ENCODE peak calls at places on chromosomes 16 and 17, in six cellular contexts. S, K, Y, W, F and H are unnamed samples.

GRCh38 chr17:4162775-4163498 is 19.9 kb downstream of the CYB5D2 start:
- DNase-seq in W (no peak), S (no peak), Y (peak; percentile 24), K (no peak), F (no peak), H (no peak)

GRCh38 chr17:69342896-69343644 is 16.1 kb upstream of the ABCA5 start:
- DNase-seq in F (no peak), Y (no peak), K (no peak), W (no peak), S (no peak), H (peak; percentile 44)

GRCh38 chr17:42121066-42121769 is at the start of gene KAT2A:
- DNase-seq in F (peak; percentile 97), W (peak; percentile 76), K (peak; percentile 87), S (peak; percentile 78), Y (peak; percentile 75), H (peak; percentile 87)

GRCh38 chr16:27728691-27729090 is 178.7 kb downstream of the KATNIP start:
- DNase-seq in F (no peak), S (no peak), Y (no peak), K (no peak), W (no peak), H (no peak)

GRCh38 chr17:83149761-83150251 is 70.4 kb downstream of the METRNL start:
- DNase-seq in F (no peak), Y (no peak), W (no peak), K (no peak), S (no peak), H (no peak)

GRCh38 chr17:10233157-10233556 is 34.8 kb upstream of the GAS7 start:
- DNase-seq in Y (no peak), S (no peak), K (no peak), F (no peak), W (no peak), H (no peak)

GRCh38 chr17:3907483-3908216 is 8.6 kb downstream of the P2RX1 start:
- DNase-seq in K (no peak), F (no peak), Y (no peak), W (no peak), S (no peak), H (peak; percentile 41)

GRCh38 chr17:62119373-62119772 is 54.3 kb upstream of the MED13 start:
- DNase-seq in S (no peak), F (peak; percentile 63), W (no peak), K (no peak), Y (no peak), H (no peak)

GRCh38 chr17:71260366-71260765 is 860.5 kb upstream of the SOX9 start:
- DNase-seq in S (no peak), Y (peak; percentile 18), K (no peak), W (no peak), F (no peak), H (no peak)

GRCh38 chr16:2149630-2150417 is 1.4 kb downstream of the RAB26 start:
- DNase-seq in Y (no peak), F (no peak), K (no peak), W (no peak), S (no peak), H (peak; percentile 41)

GRCh38 chr17:73956595-73957465 is 246.6 kb upstream of the RPL38 start:
- DNase-seq in F (peak; percentile 89), Y (peak; percentile 28), W (no peak), S (peak; percentile 53), K (peak; percentile 74), H (peak; percentile 69)

GRCh38 chr17:44273607-44274006 is 5.7 kb upstream of the SLC4A1 start:
- DNase-seq in S (no peak), K (no peak), Y (no peak), F (no peak), W (no peak), H (no peak)

GRCh38 chr17:41647940-41648410 is 23.6 kb upstream of the KRT17 start:
- DNase-seq in F (peak; percentile 90), Y (peak; percentile 65), W (peak; percentile 88), S (peak; percentile 89), K (peak; percentile 96), H (peak; percentile 91)

GRCh38 chr17:19327039-19327776 is 35.3 kb downstream of the B9D1 start:
- DNase-seq in K (no peak), Y (peak; percentile 58), S (no peak), F (no peak), W (no peak), H (no peak)

GRCh38 chr16:12837756-12838155 is 34.1 kb upstream of the CPPED1 start:
- DNase-seq in F (no peak), W (no peak), Y (no peak), S (no peak), K (no peak), H (no peak)

GRCh38 chr16:3879887-3880564 is 487 bp downstream of the CREBBP start:
- DNase-seq in S (peak; percentile 73), W (peak; percentile 71), K (peak; percentile 68), Y (peak; percentile 58), F (peak; percentile 91), H (peak; percentile 81)

GRCh38 chr16:11079657-11080187 is 135.4 kb downstream of the CLEC16A start:
- DNase-seq in Y (peak; percentile 93), K (no peak), S (no peak), F (peak; percentile 77), W (no peak), H (no peak)

GRCh38 chr16:14301150-14302030 is 230.3 kb downstream of the MRTFB start:
- DNase-seq in Y (no peak), W (peak; percentile 42), F (peak; percentile 58), K (peak; percentile 36), S (no peak), H (peak; percentile 73)

GRCh38 chr16:3022208-3022696 is 1.5 kb downstream of the HCFC1R1 start:
- DNase-seq in F (no peak), W (peak; percentile 95), K (peak; percentile 88), Y (peak; percentile 93), S (peak; percentile 87), H (peak; percentile 91)

GRCh38 chr17:49687878-49688491 is 10.1 kb upstream of the SPOP start:
- DNase-seq in S (peak; percentile 23), Y (peak; percentile 26), W (no peak), K (no peak), F (no peak), H (no peak)

GRCh38 chr16:2019500-2019899 is at the start of gene NPW:
- DNase-seq in Y (no peak), F (peak; percentile 68), W (no peak), K (no peak), S (no peak), H (no peak)

GRCh38 chr16:58225965-58226602 is 28.2 kb upstream of the CSNK2A2 start:
- DNase-seq in F (no peak), K (no peak), W (no peak), S (no peak), Y (no peak), H (no peak)

GRCh38 chr16:11844499-11844898 is 6.8 kb downstream of the RSL1D1 start:
- DNase-seq in F (no peak), S (no peak), K (no peak), Y (no peak), W (no peak), H (no peak)

GRCh38 chr16:77732241-77732946 is 10.1 kb downstream of the NUDT7 start:
- DNase-seq in K (no peak), F (no peak), Y (peak; percentile 84), S (no peak), W (no peak), H (no peak)

GRCh38 chr16:57045694-57046381 is 46.5 kb upstream of the CPNE2 start:
- DNase-seq in S (peak; percentile 54), Y (peak; percentile 74), F (peak; percentile 64), K (peak; percentile 63), W (peak; percentile 63), H (peak; percentile 63)

GRCh38 chr16:87724490-87725291 is 41.1 kb downstream of the KLHDC4 start:
- DNase-seq in S (peak; percentile 47), W (no peak), Y (no peak), K (no peak), F (no peak), H (no peak)

GRCh38 chr16:83109736-83110135 is 483.0 kb downstream of the CDH13 start:
- DNase-seq in F (no peak), K (no peak), W (no peak), S (no peak), Y (no peak), H (no peak)

GRCh38 chr17:63491413-63491812 is 14.6 kb downstream of the ACE start:
- DNase-seq in K (no peak), Y (no peak), W (no peak), F (no peak), S (no peak), H (no peak)

GRCh38 chr17:29115906-29116651 is 64.1 kb downstream of the MYO18A start:
- DNase-seq in K (no peak), Y (peak; percentile 43), S (peak; percentile 35), F (peak; percentile 85), W (no peak), H (peak; percentile 37)

GRCh38 chr16:24986512-24987303 is 28.5 kb downstream of the ARHGAP17 start:
- DNase-seq in K (no peak), S (no peak), F (no peak), Y (peak; percentile 94), W (peak; percentile 36), H (peak; percentile 24)
- H3K4me3 ChIP-seq in K (no peak overlapping the region), S (no peak overlapping the region), F (no peak overlapping the region), Y (peak overlapping the region; percentile 23), W (no peak overlapping the region), H (no peak overlapping the region)

GRCh38 chr16:31128711-31129567 is 6.6 kb downstream of the PRSS8 start:
- DNase-seq in S (no peak), W (no peak), K (peak; percentile 82), F (no peak), Y (no peak), H (peak; percentile 87)

GRCh38 chr16:31129568-31130335 is 5.8 kb downstream of the PRSS8 start:
- DNase-seq in S (no peak), W (peak; percentile 57), F (no peak), K (no peak), Y (no peak), H (peak; percentile 49)

GRCh38 chr16:31131416-31131815 is 4.1 kb downstream of the PRSS8 start:
- DNase-seq in K (no peak), F (no peak), Y (no peak), W (no peak), S (no peak), H (no peak)

GRCh38 chr16:31130899-31131298 is 4.6 kb downstream of the PRSS8 start:
- DNase-seq in W (no peak), Y (no peak), S (no peak), K (peak; percentile 96), F (no peak), H (peak; percentile 98)

DNA sequence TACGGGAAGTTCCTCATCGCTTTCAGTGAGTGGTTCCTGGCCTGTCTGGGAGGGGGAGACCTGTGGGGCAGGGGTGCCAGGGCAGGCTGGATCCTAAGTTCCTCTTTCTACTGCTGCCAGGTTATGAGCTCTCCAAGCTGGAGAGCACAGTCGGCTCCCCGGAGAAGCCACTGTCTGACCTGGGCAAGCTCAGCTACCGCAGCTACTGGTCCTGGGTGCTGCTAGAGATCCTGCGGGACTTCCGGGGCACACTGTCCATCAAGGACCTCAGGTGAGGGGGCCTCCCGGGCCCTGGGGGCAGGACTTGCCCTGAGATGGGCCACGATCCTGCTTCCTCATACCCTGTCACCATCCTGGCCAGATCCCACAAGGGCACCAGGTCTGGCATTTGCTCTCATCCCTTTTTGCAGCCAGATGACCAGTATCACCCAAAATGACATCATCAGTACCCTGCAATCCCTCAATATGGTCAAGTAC is 5.2 kb downstream of the PRSS8 start:
- DNase-seq in F (no peak), W (no peak), Y (no peak), S (no peak), K (no peak), H (peak; percentile 58)
- H3K27ac ChIP-seq in F (no peak overlapping the region), W (peak overlapping the region; percentile 60), Y (no peak overlapping the region), S (no peak overlapping the region), K (peak overlapping the region; percentile 98), H (peak overlapping the region; percentile 94)

GRCh38 chr17:75827291-75828050 is 16.7 kb downstream of the UNC13D start:
- DNase-seq in F (peak; percentile 99), S (peak; percentile 69), K (peak; percentile 56), Y (peak; percentile 52), W (peak; percentile 72), H (peak; percentile 72)
- TF ChIP-seq CTCF in F (peak; percentile 81), S (peak; percentile 65), K (peak; percentile 57), Y (peak; percentile 72), W (peak; percentile 55), H (peak; percentile 69)

GRCh38 chr17:77404812-77405581 is 264.2 kb downstream of the SEC14L1 start:
- DNase-seq in Y (peak; percentile 58), F (no peak), K (peak; percentile 62), S (peak; percentile 89), W (peak; percentile 72), H (no peak)
- H3K4me3 ChIP-seq in Y (no peak overlapping the region), F (no peak overlapping the region), K (no peak overlapping the region), S (peak overlapping the region; percentile 58), W (no peak overlapping the region), H (no peak overlapping the region)